ENCODE peak calls at places on chromosomes 16 and 17, in seven cellular contexts. M is neuronal stem cell, N is H1, E is IMR-90, H is mesenchymal stem cell, R is H9, T is trophoblast cell. I is an unnamed sample.

GRCh38 chr17:81691196-81691595 is 7.4 kb downstream of the HGS start:
- DNase-seq in E (no peak), R (no peak), N (no peak), T (no peak), M (no peak), H (no peak), I (no peak)

GRCh38 chr16:58638148-58639036 is 8.8 kb upstream of the CNOT1 start:
- DNase-seq in M (no peak), T (peak; percentile 87), H (peak; percentile 80), E (peak; percentile 91), R (peak; percentile 72), N (peak; percentile 19), I (peak; percentile 84)

GRCh38 chr16:25041437-25041836 is 26.3 kb upstream of the ARHGAP17 start:
- DNase-seq in N (no peak), E (no peak), R (no peak), H (no peak), T (no peak), M (no peak), I (no peak)

GRCh38 chr16:21663889-21664647 is at the start of gene OTOA:
- DNase-seq in R (peak; percentile 69), N (peak; percentile 29), M (no peak), T (no peak), E (no peak), H (no peak), I (peak; percentile 32)

GRCh38 chr16:66366433-66367299 is at the start of gene CDH5:
- DNase-seq in M (no peak), N (no peak), E (no peak), T (no peak), R (no peak), H (no peak), I (no peak)

GRCh38 chr16:52912565-52913173 is 140.0 kb downstream of the CHD9NB start:
- DNase-seq in T (peak; percentile 18), R (peak; percentile 80), N (peak; percentile 33), H (peak; percentile 31), M (peak; percentile 66), E (peak; percentile 49), I (peak; percentile 83)

GRCh38 chr17:9151091-9151490 is 129.8 kb downstream of the NTN1 start:
- DNase-seq in N (no peak), T (no peak), H (no peak), R (no peak), M (no peak), E (no peak), I (peak; percentile 94)

GRCh38 chr17:42119301-42119700 is 1.9 kb downstream of the KAT2A start:
- DNase-seq in N (no peak), T (no peak), M (no peak), H (no peak), E (no peak), R (no peak), I (no peak)

GRCh38 chr16:75138636-75139035 is 9.7 kb upstream of the ZFP1 start:
- DNase-seq in H (no peak), T (no peak), N (no peak), M (no peak), R (peak; percentile 53), E (no peak), I (peak; percentile 73)

GRCh38 chr16:4481526-4481925 is 5.3 kb downstream of the HMOX2 start:
- DNase-seq in T (no peak), R (no peak), H (no peak), E (no peak), N (no peak), M (no peak), I (no peak)
- H2AK5ac ChIP-seq in T (no peak overlapping the region), R (no peak overlapping the region), H (no peak overlapping the region), E (no peak overlapping the region), N (no peak overlapping the region), M (no peak overlapping the region), I (no peak overlapping the region)

GRCh38 chr16:73279451-73279850 is 231.5 kb upstream of the ZFHX3 start:
- DNase-seq in H (no peak), T (no peak), N (no peak), R (no peak), M (no peak), E (no peak), I (no peak)
- H2AK5ac ChIP-seq in H (no peak overlapping the region), T (no peak overlapping the region), N (no peak overlapping the region), R (no peak overlapping the region), M (no peak overlapping the region), E (no peak overlapping the region), I (no peak overlapping the region)

GRCh38 chr16:12271006-12271405 is 294.5 kb downstream of the SNX29 start:
- DNase-seq in R (peak; percentile 69), H (peak; percentile 38), E (peak; percentile 32), T (peak; percentile 54), M (peak; percentile 9), N (peak; percentile 31), I (peak; percentile 79)

GRCh38 chr16:12268602-12269001 is 292.1 kb downstream of the SNX29 start:
- DNase-seq in T (no peak), N (no peak), M (no peak), R (no peak), E (no peak), H (peak; percentile 8), I (no peak)

GRCh38 chr16:12272264-12272663 is 295.7 kb downstream of the SNX29 start:
- DNase-seq in M (no peak), H (no peak), E (no peak), R (no peak), N (no peak), T (no peak), I (no peak)

GRCh38 chr16:12265168-12265567 is 288.6 kb downstream of the SNX29 start:
- DNase-seq in E (no peak), T (no peak), N (no peak), R (no peak), M (no peak), H (no peak), I (no peak)

GRCh38 chr16:12267491-12267890 is 291.0 kb downstream of the SNX29 start:
- DNase-seq in N (no peak), E (no peak), R (no peak), T (peak; percentile 14), M (no peak), H (no peak), I (no peak)
- H2AK5ac ChIP-seq in N (no peak overlapping the region), E (no peak overlapping the region), R (no peak overlapping the region), T (no peak overlapping the region), M (no peak overlapping the region), H (no peak overlapping the region), I (no peak overlapping the region)

GRCh38 chr17:66542967-66543525 is 240.6 kb downstream of the PRKCA start:
- DNase-seq in T (no peak), H (peak; percentile 72), R (no peak), N (no peak), E (peak; percentile 92), M (no peak), I (no peak)

GRCh38 chr17:66541461-66542182 is 239.2 kb downstream of the PRKCA start:
- DNase-seq in M (no peak), R (no peak), N (no peak), H (peak; percentile 37), T (no peak), E (no peak), I (no peak)

GRCh38 chr17:66545918-66546317 is 243.5 kb downstream of the PRKCA start:
- DNase-seq in N (no peak), T (no peak), E (no peak), H (no peak), R (no peak), M (no peak), I (no peak)

GRCh38 chr17:66542183-66542966 is 240.0 kb downstream of the PRKCA start:
- DNase-seq in R (no peak), N (no peak), H (peak; percentile 78), T (no peak), E (peak; percentile 53), M (no peak), I (no peak)

DNA sequence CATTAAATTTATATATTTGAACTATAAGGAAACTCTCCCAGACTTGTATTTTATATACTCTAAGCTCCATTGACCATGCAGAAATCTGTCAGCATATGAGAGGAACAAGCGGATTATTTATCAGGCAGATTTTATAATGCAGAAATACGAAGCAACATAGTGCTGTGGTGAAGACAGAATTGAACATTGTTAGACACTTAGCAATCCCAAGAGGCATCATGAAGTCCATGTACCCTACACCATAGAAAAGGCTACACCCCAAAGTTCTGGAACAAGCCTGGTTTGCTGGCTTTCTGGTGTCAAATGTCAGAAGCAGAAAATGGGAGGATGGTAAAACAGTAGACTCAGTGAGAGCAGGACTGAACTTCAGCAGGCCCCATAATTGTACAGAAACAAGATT is 241.1 kb downstream of the PRKCA start:
- DNase-seq in E (no peak), T (no peak), H (peak; percentile 51), N (no peak), R (no peak), M (no peak), I (no peak)
- H2AK5ac ChIP-seq in E (peak overlapping the region; percentile 89), T (no peak overlapping the region), H (peak overlapping the region; percentile 4), N (no peak overlapping the region), R (no peak overlapping the region), M (no peak overlapping the region), I (no peak overlapping the region)

GRCh38 chr16:14092579-14092978 is 21.5 kb downstream of the MRTFB start:
- DNase-seq in R (no peak), M (no peak), E (peak; percentile 24), T (no peak), N (no peak), H (no peak), I (no peak)

GRCh38 chr16:14087590-14088154 is 16.6 kb downstream of the MRTFB start:
- DNase-seq in N (no peak), M (no peak), T (no peak), H (no peak), E (no peak), R (no peak), I (no peak)

GRCh38 chr16:14088155-14088753 is 17.1 kb downstream of the MRTFB start:
- DNase-seq in M (no peak), R (no peak), H (peak; percentile 52), T (peak; percentile 12), N (no peak), E (no peak), I (no peak)

GRCh38 chr16:14086477-14086876 is 15.4 kb downstream of the MRTFB start:
- DNase-seq in M (no peak), R (no peak), E (no peak), N (no peak), H (no peak), T (no peak), I (no peak)

GRCh38 chr16:14089283-14089823 is 18.2 kb downstream of the MRTFB start:
- DNase-seq in T (no peak), H (no peak), E (no peak), M (no peak), N (no peak), R (no peak), I (no peak)
- H2AK5ac ChIP-seq in T (no peak overlapping the region), H (no peak overlapping the region), E (no peak overlapping the region), M (no peak overlapping the region), N (no peak overlapping the region), R (no peak overlapping the region), I (no peak overlapping the region)

DNA sequence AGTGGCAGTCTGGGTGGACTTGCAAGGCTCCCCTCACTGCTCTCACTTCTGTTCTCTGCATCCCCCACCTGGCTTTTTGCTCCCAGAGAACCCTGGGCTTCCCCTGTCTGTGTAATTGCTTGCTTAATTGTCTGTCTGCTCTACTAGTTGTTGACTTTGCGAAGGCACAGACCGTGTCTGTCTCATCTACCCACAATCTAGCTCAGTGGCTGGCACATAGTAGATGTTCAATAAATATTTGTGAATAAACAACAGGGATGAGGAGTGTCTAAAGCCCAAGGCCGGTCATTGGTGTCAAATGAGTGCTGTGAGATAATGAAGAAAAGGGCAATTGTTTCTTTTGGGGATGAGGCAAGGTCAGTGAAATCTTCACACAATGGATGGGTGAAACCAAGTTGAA is 2.8 kb upstream of the SEZ6 start:
- DNase-seq in M (no peak), H (no peak), N (no peak), R (no peak), T (no peak), E (no peak), I (no peak)
- H2AK5ac ChIP-seq in M (no peak overlapping the region), H (no peak overlapping the region), N (no peak overlapping the region), R (no peak overlapping the region), T (no peak overlapping the region), E (no peak overlapping the region), I (peak overlapping the region; percentile 29)

GRCh38 chr17:39863918-39864746 is at the start of gene IKZF3:
- DNase-seq in R (peak; percentile 93), T (peak; percentile 77), M (peak; percentile 41), N (peak; percentile 44), H (peak; percentile 57), E (peak; percentile 18), I (peak; percentile 80)
- H2AK5ac ChIP-seq in R (no peak within 1 kb of the TSS), T (no peak within 1 kb of the TSS), M (no peak within 1 kb of the TSS), N (no peak within 1 kb of the TSS), H (no peak within 1 kb of the TSS), E (no peak within 1 kb of the TSS), I (no peak within 1 kb of the TSS)